ENCODE peak calls at places on chromosome 22, in seven cellular contexts. V is neural progenitor cell, I is sigmoid colon, H is OCI-LY7, Q is ovary, T is cardiac muscle cell, R is hepatocyte. S is an unnamed sample.

GRCh38 chr22:45098056-45098455 is 65.7 kb upstream of the NUP50 start:
- DNase-seq in Q (no peak), H (no peak), I (no peak), R (no peak), T (no peak), V (no peak), S (no peak)

GRCh38 chr22:45341503-45341902 is 31.8 kb downstream of the FAM118A start:
- DNase-seq in H (no peak), V (no peak), R (no peak), Q (no peak), T (no peak), I (no peak), S (no peak)

GRCh38 chr22:19429950-19430889 is 1.3 kb downstream of the HIRA start:
- DNase-seq in V (peak; percentile 27), T (peak; percentile 82), H (peak; percentile 69), I (no peak), R (peak; percentile 79), Q (no peak), S (no peak)

GRCh38 chr22:50595189-50595588 is 5.4 kb upstream of the MAPK8IP2 start:
- DNase-seq in T (no peak), H (no peak), V (no peak), R (no peak), I (no peak), Q (no peak), S (no peak)

GRCh38 chr22:17820879-17821439 is 46.7 kb upstream of the BID start:
- DNase-seq in T (no peak), I (no peak), H (peak; percentile 12), V (no peak), R (no peak), Q (no peak), S (no peak)

GRCh38 chr22:35921777-35922176 is 106.8 kb downstream of the RBFOX2 start:
- DNase-seq in I (peak; percentile 90), R (peak; percentile 87), Q (peak; percentile 81), V (peak; percentile 73), T (peak; percentile 93), H (peak; percentile 86), S (peak; percentile 47)

GRCh38 chr22:49724030-49724892 is 103.4 kb downstream of the BRD1 start:
- DNase-seq in V (no peak), R (no peak), H (peak; percentile 38), I (no peak), T (no peak), Q (no peak), S (no peak)

GRCh38 chr22:27090595-27090994 is 433.2 kb downstream of the MIAT start:
- DNase-seq in V (no peak), R (no peak), T (no peak), Q (no peak), I (no peak), H (no peak), S (no peak)

GRCh38 chr22:24482998-24483397 is 12.1 kb upstream of the UPB1 start:
- DNase-seq in R (no peak), Q (no peak), V (no peak), H (no peak), I (no peak), T (no peak), S (no peak)
- H3K4me1 ChIP-seq in R (no peaks in the 10 kb centered on the region), Q (no peaks in the 10 kb centered on the region), V (no peaks in the 10 kb centered on the region), H (peaks cover 6% of the 10 kb centered on the region), I (no peaks in the 10 kb centered on the region), T (peaks cover 13% of the 10 kb centered on the region), S (no peaks in the 10 kb centered on the region)

DNA sequence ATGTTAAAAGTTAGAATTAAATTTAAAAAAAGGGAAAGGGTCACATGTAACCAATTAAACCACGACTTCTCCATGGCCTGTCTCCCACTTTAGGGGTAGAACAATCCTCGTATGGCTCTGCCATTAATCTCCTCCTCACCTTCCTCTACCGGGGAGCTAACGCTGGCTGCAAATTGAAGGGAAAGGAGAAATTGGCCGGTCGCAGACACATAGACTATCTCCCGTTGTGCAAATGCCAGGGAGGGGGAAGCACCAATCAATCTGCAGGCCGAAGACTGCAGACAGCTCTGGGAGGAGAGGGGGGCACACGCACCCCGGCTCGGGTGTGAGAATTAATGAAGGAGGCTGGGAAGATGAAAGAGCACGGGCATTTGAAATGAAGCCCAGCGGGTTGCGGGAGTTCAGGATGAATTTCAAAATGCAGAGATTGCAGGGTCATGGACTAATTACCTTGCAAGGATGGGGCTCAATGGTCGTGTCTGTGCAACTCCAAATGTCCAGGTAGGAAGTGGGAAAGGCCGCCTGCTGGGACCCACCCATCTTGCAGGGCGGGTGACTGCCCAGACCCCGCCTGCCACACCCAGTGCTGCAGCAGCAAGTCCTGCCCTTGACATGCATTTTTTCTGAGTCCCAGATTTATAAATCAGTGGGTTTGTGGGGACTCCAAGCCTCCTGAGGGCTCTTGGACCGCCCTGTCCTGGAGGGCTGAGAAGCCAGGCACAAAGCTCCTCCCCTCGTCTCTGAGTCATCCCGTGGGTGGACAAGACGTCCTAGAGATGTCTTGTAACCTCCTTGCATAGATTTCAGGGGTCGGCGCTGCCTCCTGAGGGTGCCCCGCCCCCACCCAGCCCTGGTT is 534.2 kb downstream of the TBC1D22A start:
- DNase-seq in V (no peak), Q (no peak), H (no peak), R (no peak), T (no peak), I (no peak), S (no peak)
- H3K9me3 ChIP-seq in V (no peaks in the 10 kb centered on the region), Q (no peaks in the 10 kb centered on the region), H (no peaks in the 10 kb centered on the region), R (no peaks in the 10 kb centered on the region), T (no peaks in the 10 kb centered on the region), I (no peaks in the 10 kb centered on the region), S (peaks cover 39% of the 10 kb centered on the region)

DNA sequence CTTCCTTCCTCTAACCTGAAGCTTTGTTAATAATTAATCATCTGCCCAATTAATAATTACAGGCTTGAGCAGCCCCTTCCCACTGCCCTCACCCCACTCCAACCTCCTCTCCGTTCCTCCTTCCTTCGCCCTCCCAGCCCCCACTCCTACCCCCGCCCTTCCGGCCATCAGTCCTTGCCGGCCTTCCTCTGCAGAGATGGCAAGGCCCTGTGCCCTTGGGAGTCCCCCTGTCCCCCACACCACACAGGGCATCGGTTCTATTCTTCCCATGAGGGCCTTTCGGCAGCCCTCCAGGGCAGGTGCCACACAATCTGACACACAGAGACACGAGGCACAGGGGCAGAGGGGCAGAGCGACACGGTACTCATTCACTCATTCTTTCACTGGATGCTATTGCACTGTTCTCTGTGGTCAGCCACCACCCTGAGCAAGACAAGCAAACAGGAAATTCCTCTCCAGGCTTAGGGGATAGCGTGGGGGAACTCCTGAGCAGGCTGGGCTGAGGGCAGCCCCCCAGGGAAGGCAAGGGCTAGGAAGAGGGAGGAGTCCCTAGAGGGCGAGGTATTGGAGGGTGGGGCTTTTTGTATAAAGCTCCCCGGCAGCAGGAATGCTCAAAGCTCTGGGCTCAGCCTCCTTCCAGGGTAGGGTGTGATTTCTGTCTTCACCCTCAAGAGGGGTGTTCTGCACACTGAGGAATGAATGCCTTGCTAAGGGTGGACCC is 14.8 kb downstream of the MGAT3 start:
- DNase-seq in V (peak; percentile 36), Q (no peak), T (peak; percentile 93), I (no peak), R (peak; percentile 72), H (no peak), S (no peak)
- H3K4me1 ChIP-seq in V (peaks cover 58% of the 10 kb centered on the region), Q (peaks cover 16% of the 10 kb centered on the region), T (peaks cover 61% of the 10 kb centered on the region), I (no peaks in the 10 kb centered on the region), R (peaks cover 84% of the 10 kb centered on the region), H (peaks cover 82% of the 10 kb centered on the region), S (peaks cover 25% of the 10 kb centered on the region)

DNA sequence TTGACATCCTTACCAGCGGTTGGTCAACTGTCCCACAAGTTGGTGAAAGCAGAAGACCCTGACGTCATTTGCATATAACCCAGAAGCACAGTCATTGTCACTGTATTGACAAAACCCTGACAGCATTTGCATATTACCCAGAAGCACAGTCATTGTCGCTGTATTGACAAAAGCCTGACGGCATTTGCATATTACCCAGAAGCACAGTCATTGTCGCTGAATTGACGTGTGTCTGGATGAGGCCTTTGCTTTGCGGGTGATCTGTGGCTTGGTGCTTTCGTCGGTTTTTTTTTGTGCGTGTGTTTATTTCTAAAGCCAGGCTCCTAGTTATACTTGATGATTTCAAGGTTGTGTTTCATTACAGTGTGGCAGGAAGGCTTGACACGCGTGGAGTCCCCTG is 1145.2 kb downstream of the BRD1 start:
- DNase-seq in H (no peak), V (no peak), R (no peak), I (no peak), Q (no peak), T (no peak), S (no peak)
- H3K9me3 ChIP-seq in H (no peaks in the 10 kb centered on the region), V (no peaks in the 10 kb centered on the region), R (no peaks in the 10 kb centered on the region), I (no peaks in the 10 kb centered on the region), Q (no peaks in the 10 kb centered on the region), T (no peaks in the 10 kb centered on the region), S (peaks cover 23% of the 10 kb centered on the region)

DNA sequence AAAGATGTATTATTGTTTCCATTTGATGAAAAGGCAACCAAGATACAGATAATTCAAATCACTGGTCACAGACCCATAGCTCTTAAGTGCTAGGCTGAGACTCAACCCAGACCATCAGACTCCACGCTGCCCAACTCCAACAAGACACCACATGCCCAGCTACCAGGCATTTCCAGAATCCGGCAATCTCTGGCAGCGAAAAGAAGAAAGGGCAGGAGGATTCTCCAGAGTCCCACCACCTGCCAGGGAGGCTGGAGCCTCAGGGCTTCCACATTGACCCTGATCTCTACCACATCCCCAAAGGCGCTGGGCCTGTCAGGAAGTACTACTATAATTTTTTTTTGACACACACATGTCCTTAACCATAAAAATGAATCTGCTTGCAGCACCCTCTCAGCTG is 61.4 kb upstream of the ARFGAP3 start:
- DNase-seq in T (no peak), R (no peak), H (no peak), V (no peak), I (no peak), Q (no peak), S (no peak)
- H3K4me1 ChIP-seq in T (peaks cover 35% of the 10 kb centered on the region), R (peaks cover 36% of the 10 kb centered on the region), H (no peaks in the 10 kb centered on the region), V (peaks cover 11% of the 10 kb centered on the region), I (no peaks in the 10 kb centered on the region), Q (peaks cover 6% of the 10 kb centered on the region), S (peaks cover 10% of the 10 kb centered on the region)

GRCh38 chr22:47245286-47245685 is 482.8 kb downstream of the TBC1D22A start:
- DNase-seq in H (no peak), V (no peak), I (no peak), T (no peak), Q (no peak), R (no peak), S (no peak)

GRCh38 chr22:47237890-47238480 is 475.5 kb downstream of the TBC1D22A start:
- DNase-seq in H (no peak), I (no peak), V (no peak), R (no peak), Q (no peak), T (no peak), S (no peak)

GRCh38 chr22:47238886-47239860 is 476.7 kb downstream of the TBC1D22A start:
- DNase-seq in H (no peak), T (no peak), I (no peak), R (no peak), Q (no peak), V (no peak), S (no peak)

GRCh38 chr22:47236718-47237117 is 474.3 kb downstream of the TBC1D22A start:
- DNase-seq in V (no peak), Q (no peak), T (no peak), R (no peak), H (no peak), I (no peak), S (no peak)

GRCh38 chr22:47240116-47240515 is 477.7 kb downstream of the TBC1D22A start:
- DNase-seq in V (no peak), H (no peak), Q (no peak), R (no peak), I (no peak), T (no peak), S (no peak)
- H3K9me3 ChIP-seq in V (peaks cover 5% of the 10 kb centered on the region), H (no peaks in the 10 kb centered on the region), Q (no peaks in the 10 kb centered on the region), R (peaks cover 8% of the 10 kb centered on the region), I (no peaks in the 10 kb centered on the region), T (peaks cover 5% of the 10 kb centered on the region), S (peaks cover 24% of the 10 kb centered on the region)